ENCODE peak calls at places on chromosome 18, in six cellular contexts. R, P, D, U, E and V are unnamed samples.

GRCh38 chr18:39958876-39959275 is 1996.2 kb upstream of the PIK3C3 start:
- DNase-seq in R (no peak), P (no peak), D (no peak), U (no peak), E (no peak), V (no peak)

GRCh38 chr18:22641973-22642372 is 224.3 kb upstream of the CTAGE1 start:
- DNase-seq in R (no peak), P (no peak), D (peak; percentile 58), U (no peak), E (no peak), V (no peak)

GRCh38 chr18:74316257-74317180 is 880 bp downstream of the C18orf63 start:
- DNase-seq in R (peak; percentile 84), P (no peak), D (peak; percentile 88), U (peak; percentile 78), E (no peak), V (peak; percentile 97)

GRCh38 chr18:58051765-58052460 is 7.9 kb downstream of the NEDD4L start:
- DNase-seq in R (peak; percentile 24), P (no peak), D (peak; percentile 50), U (no peak), E (no peak), V (peak; percentile 17)

GRCh38 chr18:50374170-50374752 is 585 bp upstream of the SKA1 start:
- DNase-seq in R (no peak), P (no peak), D (no peak), U (no peak), E (no peak), V (no peak)

GRCh38 chr18:50726960-50727589 is 92.7 kb downstream of the MRO start:
- DNase-seq in R (no peak), P (no peak), D (no peak), U (no peak), E (no peak), V (no peak)

GRCh38 chr18:35524236-35524635 is 26.5 kb upstream of the INO80C start:
- DNase-seq in R (no peak), P (no peak), D (no peak), U (no peak), E (no peak), V (no peak)

GRCh38 chr18:21489119-21489750 is 111.3 kb downstream of the ESCO1 start:
- DNase-seq in R (peak; percentile 66), P (no peak), D (peak; percentile 76), U (no peak), E (no peak), V (peak; percentile 43)

GRCh38 chr18:46155652-46156051 is 51.5 kb downstream of the HAUS1 start:
- DNase-seq in R (peak; percentile 90), P (no peak), D (peak; percentile 85), U (peak; percentile 82), E (no peak), V (peak; percentile 94)

GRCh38 chr18:42298744-42299685 is 344.0 kb downstream of the PIK3C3 start:
- DNase-seq in R (peak; percentile 66), P (peak; percentile 71), D (peak; percentile 81), U (peak; percentile 8), E (peak; percentile 76), V (peak; percentile 73)

GRCh38 chr18:51137051-51137729 is 60.3 kb downstream of the MEX3C start:
- DNase-seq in R (no peak), P (no peak), D (no peak), U (no peak), E (no peak), V (no peak)

GRCh38 chr18:58562999-58563667 is 65.8 kb downstream of the ALPK2 start:
- DNase-seq in R (no peak), P (no peak), D (no peak), U (no peak), E (no peak), V (no peak)

GRCh38 chr18:74216661-74217110 is 68.4 kb downstream of the TIMM21 start:
- DNase-seq in R (no peak), P (no peak), D (no peak), U (no peak), E (no peak), V (no peak)

GRCh38 chr18:14922031-14922430 is 174.1 kb downstream of the ANKRD30B start:
- DNase-seq in R (no peak), P (no peak), D (no peak), U (no peak), E (no peak), V (no peak)

GRCh38 chr18:67433971-67434370 is 82.5 kb downstream of the DSEL start:
- DNase-seq in R (no peak), P (no peak), D (no peak), U (no peak), E (no peak), V (no peak)

GRCh38 chr18:7954229-7954628 is 387.1 kb downstream of the PTPRM start:
- DNase-seq in R (peak; percentile 61), P (no peak), D (peak; percentile 61), U (no peak), E (no peak), V (no peak)

GRCh38 chr18:44716697-44717163 is 36.0 kb downstream of the SETBP1 start:
- DNase-seq in R (no peak), P (no peak), D (no peak), U (no peak), E (no peak), V (no peak)

GRCh38 chr18:67300498-67300897 is 216.0 kb downstream of the DSEL start:
- DNase-seq in R (no peak), P (no peak), D (no peak), U (no peak), E (no peak), V (no peak)

GRCh38 chr18:67583621-67584020 is 67.1 kb upstream of the DSEL start:
- DNase-seq in R (peak; percentile 30), P (no peak), D (peak; percentile 16), U (no peak), E (no peak), V (peak; percentile 39)

GRCh38 chr18:46459789-46460455 is 197.1 kb downstream of the LOXHD1 start:
- DNase-seq in R (no peak), P (no peak), D (no peak), U (no peak), E (no peak), V (no peak)

GRCh38 chr18:43482136-43482535 is 204.8 kb upstream of the SYT4 start:
- DNase-seq in R (no peak), P (no peak), D (no peak), U (no peak), E (no peak), V (no peak)

GRCh38 chr18:32299489-32299888 is 109.7 kb downstream of the MEP1B start:
- DNase-seq in R (no peak), P (no peak), D (no peak), U (no peak), E (no peak), V (no peak)

GRCh38 chr18:45321520-45321919 is 293.8 kb upstream of the SLC14A2 start:
- DNase-seq in R (no peak), P (no peak), D (no peak), U (no peak), E (peak; percentile 79), V (no peak)

GRCh38 chr18:68764016-68764415 is 33.9 kb upstream of the CCDC102B start:
- DNase-seq in R (peak; percentile 77), P (no peak), D (peak; percentile 46), U (no peak), E (no peak), V (no peak)

GRCh38 chr18:45777393-45777792 is 48.1 kb upstream of the SIGLEC15 start:
- DNase-seq in R (peak; percentile 96), P (no peak), D (peak; percentile 82), U (peak; percentile 91), E (no peak), V (peak; percentile 86)

GRCh38 chr18:57516068-57516467 is 70.4 kb downstream of the FECH start:
- DNase-seq in R (no peak), P (no peak), D (no peak), U (no peak), E (no peak), V (no peak)

GRCh38 chr18:74252032-74252380 is 39.8 kb downstream of the CYB5A start:
- DNase-seq in R (peak; percentile 53), P (no peak), D (peak; percentile 49), U (no peak), E (no peak), V (peak; percentile 45)

GRCh38 chr18:3402962-3403585 is 46.9 kb upstream of the TGIF1 start:
- DNase-seq in R (peak; percentile 40), P (no peak), D (peak; percentile 66), U (no peak), E (no peak), V (peak; percentile 40)
- H3K4me3 ChIP-seq in R (no peak overlapping the region), P (no peak overlapping the region), D (no peak overlapping the region), U (no peak overlapping the region), E (no peak overlapping the region), V (no peak overlapping the region)

DNA sequence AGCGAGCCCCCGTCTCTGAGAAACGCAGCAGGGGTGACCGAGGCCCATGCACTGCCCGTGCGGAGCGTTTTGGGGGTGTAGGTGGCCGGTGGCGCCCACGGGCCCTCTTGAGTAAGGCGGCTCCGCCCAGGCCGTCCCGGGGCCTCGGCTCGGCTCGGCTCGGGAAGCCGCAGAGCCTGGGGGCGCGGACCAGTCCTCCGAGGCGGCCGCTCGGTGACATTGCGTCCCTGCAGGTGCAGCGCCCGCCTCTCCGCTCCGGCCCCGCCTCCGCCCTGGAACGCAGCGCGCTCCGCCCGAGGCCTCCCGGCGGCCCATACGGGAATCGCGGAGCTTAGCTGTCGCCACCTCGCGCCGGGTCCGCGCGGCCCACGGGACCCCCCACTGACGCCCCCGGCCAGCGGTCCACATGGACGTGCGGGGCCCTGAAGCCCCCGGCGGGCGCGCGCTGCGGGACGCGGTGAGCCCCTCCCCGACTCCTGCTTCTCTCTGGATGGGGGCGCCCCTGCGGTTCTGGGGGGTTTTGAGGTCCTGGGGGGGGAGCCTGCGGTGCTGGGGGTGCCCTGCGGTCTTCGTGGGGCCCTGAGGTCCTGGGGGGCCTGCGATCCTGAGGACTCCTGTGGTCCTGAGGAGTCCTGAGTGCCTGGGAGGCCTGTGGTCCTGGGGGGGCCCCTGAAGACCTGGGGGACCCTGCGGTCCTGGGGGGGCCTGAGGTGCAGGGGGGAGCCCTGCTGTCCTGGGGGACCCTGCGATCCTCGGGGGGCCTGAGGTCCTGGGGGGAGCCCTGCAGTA is at the start of gene HSBP1L1:
- DNase-seq in R (no peak), P (peak; percentile 93), D (peak; percentile 51), U (no peak), E (peak; percentile 83), V (peak; percentile 42)
- TF ChIP-seq CTCF in R (peak; percentile 32), P (peak; percentile 44), D (no peak), U (no peak), E (peak; percentile 45), V (peak; percentile 29)

DNA sequence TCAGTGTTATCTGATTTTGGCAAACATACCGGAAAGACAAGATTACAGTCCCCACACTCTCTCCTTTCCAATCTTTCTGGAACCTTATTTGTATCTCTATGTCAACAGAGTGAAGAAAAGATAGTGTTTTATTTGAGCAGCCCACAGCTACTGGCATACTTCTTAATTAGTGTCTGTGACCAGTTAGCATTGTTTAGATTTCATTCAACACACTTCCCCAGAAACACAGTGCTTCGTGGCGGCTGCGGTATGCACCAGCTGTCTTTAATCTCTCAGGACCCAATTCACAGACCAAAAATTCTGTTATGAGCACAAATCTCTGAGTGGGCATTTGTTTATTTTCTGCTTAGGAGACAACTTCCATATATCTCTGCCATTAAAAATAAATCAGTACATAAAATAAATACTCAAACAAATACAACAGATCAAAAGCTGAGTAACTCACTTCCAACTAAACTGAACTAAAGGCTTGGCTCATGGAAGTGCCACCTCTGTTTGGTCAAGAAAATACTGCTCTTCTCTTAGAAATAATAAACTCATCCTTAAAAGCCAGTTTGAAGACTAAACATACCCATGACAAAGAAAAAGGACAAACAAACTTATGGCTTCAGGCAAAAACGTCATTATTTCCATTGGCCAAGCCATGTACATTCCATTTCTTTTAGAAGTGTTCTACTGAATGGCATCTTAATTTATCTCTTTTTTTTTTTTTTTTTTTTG is 392.4 kb downstream of the TXNL1 start:
- DNase-seq in R (peak; percentile 80), P (no peak), D (peak; percentile 37), U (peak; percentile 78), E (no peak), V (peak; percentile 87)
- H3K4me3 ChIP-seq in R (no peak overlapping the region), P (no peak overlapping the region), D (no peak overlapping the region), U (no peak overlapping the region), E (no peak overlapping the region), V (no peak overlapping the region)

GRCh38 chr18:6161549-6161948 is 253.2 kb downstream of the L3MBTL4 start:
- DNase-seq in R (no peak), P (no peak), D (no peak), U (no peak), E (no peak), V (no peak)
- TF ChIP-seq CTCF in R (no peak), P (no peak), D (no peak), U (no peak), E (no peak), V (no peak)